ENCODE peak calls at places on chromosome 11, in seven cellular contexts. B, A, E, O, C, G and X are unnamed samples.
A peak's percentile ranks its signal among the peaks of the same experiment; 100 is the strongest.

GRCh38 chr11:65404210-65404609 is 17.8 kb downstream of the FRMD8 start:
- DNase-seq in B (no peak), O (no peak), E (no peak), G (no peak), A (no peak), C (no peak), X (no peak)

GRCh38 chr11:44799036-44799435 is 72.3 kb downstream of the TSPAN18 start:
- DNase-seq in B (no peak), A (no peak), C (no peak), E (no peak), G (no peak), O (no peak), X (no peak)

GRCh38 chr11:113752932-113753331 is 20.6 kb downstream of the ZW10 start:
- DNase-seq in E (no peak), B (no peak), C (no peak), O (no peak), A (no peak), G (no peak), X (no peak)

GRCh38 chr11:2378527-2379210 is 1.6 kb downstream of the CD81 start:
- DNase-seq in C (no peak), O (peak; percentile 67), E (peak; percentile 68), B (no peak), G (peak; percentile 43), A (no peak), X (no peak)

GRCh38 chr11:70552167-70552435 is 153.8 kb downstream of the CTTN start:
- DNase-seq in E (no peak), C (no peak), B (no peak), A (no peak), G (no peak), O (no peak), X (no peak)

GRCh38 chr11:79794484-79795393 is 353.9 kb upstream of the TENM4 start:
- DNase-seq in B (no peak), E (no peak), A (peak; percentile 76), C (no peak), O (no peak), G (no peak), X (peak; percentile 4)

GRCh38 chr11:63769719-63770443 is 1.3 kb upstream of the ZFTA start:
- DNase-seq in A (no peak), B (no peak), C (no peak), G (peak; percentile 26), E (peak; percentile 13), O (no peak), X (no peak)

GRCh38 chr11:92709329-92709728 is 260.1 kb upstream of the MTNR1B start:
- DNase-seq in O (no peak), G (no peak), E (no peak), C (no peak), A (no peak), B (no peak), X (no peak)

GRCh38 chr11:19561011-19561410 is 151.6 kb upstream of the NAV2 start:
- DNase-seq in C (no peak), G (no peak), A (no peak), B (no peak), O (peak; percentile 49), E (no peak), X (no peak)

GRCh38 chr11:65506770-65507485 is 8.1 kb downstream of the MALAT1 start:
- DNase-seq in G (peak; percentile 67), E (no peak), C (peak; percentile 80), A (peak; percentile 94), B (peak; percentile 55), O (peak; percentile 86), X (peak; percentile 91)

GRCh38 chr11:17102447-17102846 is 25.0 kb upstream of the RPS13 start:
- DNase-seq in B (no peak), E (no peak), G (no peak), A (no peak), C (no peak), O (no peak), X (no peak)

GRCh38 chr11:74370122-74370521 is 28.1 kb downstream of the PGM2L1 start:
- DNase-seq in A (no peak), B (no peak), C (no peak), O (peak; percentile 11), G (no peak), E (no peak), X (no peak)

GRCh38 chr11:35781342-35782171 is 119.0 kb downstream of the TRIM44 start:
- DNase-seq in E (no peak), B (no peak), O (peak; percentile 82), G (no peak), C (no peak), A (no peak), X (no peak)

GRCh38 chr11:7252683-7253213 is 1.0 kb downstream of the SYT9 start:
- DNase-seq in O (no peak), E (peak; percentile 7), A (no peak), B (no peak), C (no peak), G (peak; percentile 19), X (no peak)

GRCh38 chr11:132196928-132197327 is 826.5 kb downstream of the NTM start:
- DNase-seq in C (no peak), O (no peak), E (no peak), B (no peak), A (no peak), G (no peak), X (no peak)

GRCh38 chr11:79437274-79437980 is 3.4 kb downstream of the TENM4 start:
- DNase-seq in C (no peak), B (no peak), G (peak; percentile 59), O (no peak), E (peak; percentile 75), A (no peak), X (no peak)

GRCh38 chr11:34192481-34193401 is 87.3 kb downstream of the NAT10 start:
- DNase-seq in E (peak; percentile 53), C (peak; percentile 51), G (no peak), O (peak; percentile 88), B (no peak), A (no peak), X (peak; percentile 53)

GRCh38 chr11:119974051-119974450 is 163.9 kb downstream of the TRIM29 start:
- DNase-seq in B (no peak), C (no peak), O (no peak), G (no peak), E (no peak), A (no peak), X (no peak)

GRCh38 chr11:67372993-67373915 is at the start of gene CLCF1:
- DNase-seq in G (peak; percentile 81), A (no peak), C (peak; percentile 50), O (peak; percentile 62), E (peak; percentile 77), B (peak; percentile 75), X (no peak)

GRCh38 chr11:64072403-64072802 is 36.7 kb downstream of the FLRT1 start:
- DNase-seq in B (no peak), G (no peak), O (no peak), C (no peak), E (no peak), A (no peak), X (no peak)

GRCh38 chr11:128632151-128632791 is 44.9 kb upstream of the ETS1 start:
- DNase-seq in A (no peak), B (peak; percentile 43), C (peak; percentile 70), E (no peak), O (peak; percentile 57), G (no peak), X (no peak)

GRCh38 chr11:12845739-12846358 is 163.3 kb upstream of the RASSF10 start:
- DNase-seq in A (peak; percentile 86), G (peak; percentile 67), E (peak; percentile 27), B (no peak), O (no peak), C (no peak), X (peak; percentile 71)

GRCh38 chr11:8282621-8283509 is 19.2 kb upstream of the LMO1 start:
- DNase-seq in B (no peak), A (no peak), E (no peak), C (no peak), G (no peak), O (no peak), X (no peak)

GRCh38 chr11:87425391-87425790 is 387.7 kb downstream of the TMEM135 start:
- DNase-seq in O (peak; percentile 34), B (no peak), E (no peak), G (no peak), A (no peak), C (no peak), X (no peak)

GRCh38 chr11:61377461-61378160 is 14.8 kb upstream of the TMEM216 start:
- DNase-seq in C (no peak), B (no peak), E (no peak), A (no peak), O (peak; percentile 21), G (no peak), X (no peak)

GRCh38 chr11:34356576-34356917 is 1.3 kb downstream of the ABTB2 start:
- DNase-seq in O (no peak), E (peak; percentile 23), B (no peak), A (no peak), C (peak; percentile 22), G (no peak), X (no peak)

GRCh38 chr11:129652828-129653227 is 162.8 kb upstream of the TMEM45B start:
- DNase-seq in E (no peak), O (peak; percentile 74), B (no peak), A (peak; percentile 83), C (no peak), G (no peak), X (no peak)

GRCh38 chr11:27046956-27047355 is 6.3 kb downstream of the BBOX1 start:
- DNase-seq in E (no peak), G (no peak), A (no peak), O (no peak), B (no peak), C (no peak), X (no peak)

GRCh38 chr11:19053909-19054308 is 6.6 kb downstream of the MRGPRX2 start:
- DNase-seq in O (no peak), E (no peak), B (no peak), A (no peak), G (no peak), C (no peak), X (no peak)

GRCh38 chr11:12410006-12410728 is 32.8 kb downstream of the PARVA start:
- DNase-seq in C (no peak), B (no peak), O (peak; percentile 53), E (no peak), G (no peak), A (no peak), X (peak; percentile 17)

GRCh38 chr11:126990716-126991480 is 9.7 kb downstream of the KIRREL3 start:
- DNase-seq in C (no peak), B (no peak), A (no peak), E (no peak), O (no peak), G (no peak), X (no peak)

GRCh38 chr11:74341926-74342325 is 30.5 kb upstream of the P4HA3 start:
- DNase-seq in C (no peak), E (no peak), B (no peak), A (no peak), G (no peak), O (no peak), X (no peak)

GRCh38 chr11:115929618-115930129 is 425.5 kb upstream of the CADM1 start:
- DNase-seq in A (no peak), E (no peak), C (no peak), B (no peak), G (no peak), O (no peak), X (no peak)